ENCODE peak calls at places on chromosomes 3 and 15, in five cellular contexts. W is heart right ventricle, M is glutamatergic neuron, A is IMR-90, T is breast epithelium. Q is an unnamed sample.

GRCh38 chr3:104460477-104461406 is 906.0 kb upstream of the ALCAM start:
- DNase-seq in T (no peak), W (no peak), A (peak), M (no peak), Q (no peak)

GRCh38 chr3:44509985-44510360 is 32.5 kb upstream of the ZNF445 start:
- DNase-seq in W (no peak), A (peak), M (no peak), T (no peak), Q (no peak)

GRCh38 chr3:54870423-54870822 is 57.4 kb downstream of the LRTM1 start:
- DNase-seq in T (no peak), M (no peak), W (peak), A (peak), Q (no peak)

GRCh38 chr15:68385671-68386586 is 46.0 kb downstream of the ITGA11 start:
- DNase-seq in T (no peak), A (no peak), M (no peak), W (no peak), Q (no peak)

GRCh38 chr3:169999433-169999832 is 32.8 kb downstream of the SEC62 start:
- DNase-seq in M (no peak), A (no peak), T (no peak), W (no peak), Q (no peak)

GRCh38 chr3:51391566-51392300 is 648 bp downstream of the RBM15B start:
- DNase-seq in A (peak), W (no peak), T (no peak), M (peak), Q (peak)

GRCh38 chr3:110352841-110353595 is 718.6 kb upstream of the NECTIN3 start:
- DNase-seq in M (no peak), A (peak), W (no peak), T (no peak), Q (no peak)

GRCh38 chr3:40951636-40952035 is 247.7 kb upstream of the CTNNB1 start:
- DNase-seq in M (no peak), W (no peak), A (no peak), T (no peak), Q (no peak)

GRCh38 chr3:32004111-32004790 is 22.7 kb downstream of the ZNF860 start:
- DNase-seq in M (no peak), A (no peak), T (no peak), W (no peak), Q (no peak)

GRCh38 chr3:160885791-160886286 is 129.8 kb downstream of the PPM1L start:
- DNase-seq in T (no peak), A (peak), M (peak), W (peak), Q (peak)

GRCh38 chr15:65085207-65085753 is 8.7 kb downstream of the KBTBD13 start:
- DNase-seq in A (no peak), T (no peak), M (no peak), W (no peak), Q (no peak)

GRCh38 chr3:14252321-14253021 is 73.9 kb downstream of the LSM3 start:
- DNase-seq in W (no peak), A (peak), T (no peak), M (no peak), Q (no peak)

GRCh38 chr3:139935071-139935865 is at the start of gene CLSTN2:
- DNase-seq in A (no peak), T (peak), W (peak), M (peak), Q (peak)

GRCh38 chr3:58306662-58307286 is 454 bp downstream of the HTD2 start:
- DNase-seq in T (no peak), W (peak), M (peak), A (peak), Q (peak)
- TF ChIP-seq CTCF in T (no peak), W (no peak), M (no peak), A (peak), Q (no peak)

GRCh38 chr3:128945878-128946175 is 48.0 kb downstream of the CFAP92 start:
- DNase-seq in M (no peak), T (no peak), A (no peak), W (no peak), Q (no peak)

GRCh38 chr3:128945041-128945877 is 48.6 kb downstream of the CFAP92 start:
- DNase-seq in A (no peak), T (no peak), M (no peak), W (no peak), Q (no peak)

GRCh38 chr3:128946411-128946810 is 47.5 kb downstream of the CFAP92 start:
- DNase-seq in W (no peak), M (no peak), A (peak), T (no peak), Q (no peak)

GRCh38 chr3:128949158-128949557 is 44.7 kb downstream of the CFAP92 start:
- DNase-seq in A (no peak), W (no peak), T (no peak), M (no peak), Q (no peak)

DNA sequence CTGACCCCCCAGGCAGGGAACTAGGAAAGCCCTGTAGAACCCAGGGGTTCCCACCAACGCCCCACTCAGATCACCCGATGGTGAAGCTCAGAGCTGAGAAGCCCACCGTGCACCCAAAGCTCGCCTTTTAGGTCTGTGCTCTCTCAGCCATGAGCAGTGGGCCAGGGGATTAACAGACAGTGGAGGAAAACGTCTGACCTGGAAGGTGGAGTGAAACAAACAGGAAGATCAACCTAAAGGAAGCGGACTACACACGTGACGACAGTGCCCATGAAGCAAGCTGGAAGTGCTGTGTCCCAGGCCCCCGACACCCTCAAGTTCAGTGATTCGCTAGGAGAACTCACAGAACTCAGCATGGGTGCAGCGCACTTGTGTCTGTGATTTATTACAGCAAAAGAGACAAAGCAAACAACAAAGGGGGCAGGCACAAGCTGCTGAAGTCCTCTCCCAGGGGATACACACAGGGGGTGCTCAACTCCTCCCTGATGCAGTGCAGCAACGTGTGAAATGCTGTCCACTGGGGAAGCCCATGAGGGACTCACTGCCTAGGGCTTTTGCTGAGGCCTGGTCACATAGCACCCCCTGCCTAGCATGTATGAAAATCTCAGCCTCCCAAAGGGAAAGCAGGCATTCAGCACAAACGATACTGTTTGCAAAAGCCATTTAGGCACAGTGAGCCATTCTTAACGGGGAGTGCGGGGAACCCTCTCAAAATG is 43.5 kb downstream of the CFAP92 start:
- DNase-seq in M (peak), A (peak), T (no peak), W (no peak), Q (peak)
- TF ChIP-seq CTCF in M (no peak), A (peak), T (no peak), W (no peak), Q (no peak)

GRCh38 chr3:38480930-38481329 is 15.2 kb upstream of the EXOG start:
- DNase-seq in T (no peak), M (no peak), W (no peak), A (no peak), Q (no peak)

GRCh38 chr3:38477839-38478450 is 18.2 kb upstream of the EXOG start:
- DNase-seq in A (no peak), W (no peak), M (no peak), T (no peak), Q (no peak)

GRCh38 chr3:38479431-38480092 is 16.6 kb upstream of the EXOG start:
- DNase-seq in M (peak), W (peak), T (no peak), A (peak), Q (peak)

GRCh38 chr3:38478901-38479300 is 17.2 kb upstream of the EXOG start:
- DNase-seq in A (no peak), W (no peak), T (no peak), M (no peak), Q (no peak)

DNA sequence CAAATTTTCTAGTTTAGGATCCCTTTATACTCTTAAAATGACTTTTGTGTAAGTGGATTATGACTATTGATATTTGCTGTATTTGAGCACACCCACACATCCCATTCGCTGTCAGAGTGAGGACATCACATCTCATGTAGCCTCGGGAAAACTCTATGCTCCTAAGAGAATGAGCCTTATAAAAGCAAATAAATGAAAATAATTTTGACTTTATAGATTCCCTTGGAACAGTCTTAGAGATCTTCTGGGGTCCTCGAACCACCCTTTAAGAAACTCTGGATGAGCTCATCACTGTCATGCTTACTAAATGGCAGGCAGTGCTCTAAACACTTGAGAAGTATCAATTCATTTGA is 16.1 kb upstream of the EXOG start:
- DNase-seq in W (no peak), T (no peak), M (no peak), A (no peak), Q (no peak)
- TF ChIP-seq CTCF in W (no peak), T (no peak), M (peak), A (no peak), Q (no peak)

DNA sequence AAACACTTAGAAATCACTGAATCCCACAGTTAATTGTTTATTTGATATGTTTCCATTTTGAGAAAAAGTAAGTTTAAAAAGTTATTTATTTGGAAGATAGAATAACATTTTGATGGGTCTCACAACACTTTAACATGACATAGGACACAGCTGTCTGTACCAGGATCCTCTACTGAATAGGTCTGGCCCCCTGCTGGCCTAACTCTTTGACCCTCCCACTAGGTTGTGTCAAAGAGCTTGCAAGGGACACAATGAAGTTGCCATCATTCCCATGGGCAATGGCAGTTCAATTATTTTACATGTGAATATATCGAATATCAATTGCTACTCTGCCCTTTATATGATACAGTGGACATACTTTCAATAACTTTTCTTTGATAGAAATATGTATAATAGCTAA is 138.9 kb downstream of the EPHA3 start:
- DNase-seq in T (no peak), A (no peak), W (no peak), M (peak), Q (no peak)
- TF ChIP-seq CTCF in T (no peak), A (no peak), W (no peak), M (peak), Q (peak)

GRCh38 chr3:164390046-164390445 is 688.2 kb downstream of the SI start:
- DNase-seq in A (no peak), W (no peak), M (no peak), T (no peak), Q (no peak)
- TF ChIP-seq CTCF in A (no peak), W (no peak), M (peak), T (no peak), Q (peak)

DNA sequence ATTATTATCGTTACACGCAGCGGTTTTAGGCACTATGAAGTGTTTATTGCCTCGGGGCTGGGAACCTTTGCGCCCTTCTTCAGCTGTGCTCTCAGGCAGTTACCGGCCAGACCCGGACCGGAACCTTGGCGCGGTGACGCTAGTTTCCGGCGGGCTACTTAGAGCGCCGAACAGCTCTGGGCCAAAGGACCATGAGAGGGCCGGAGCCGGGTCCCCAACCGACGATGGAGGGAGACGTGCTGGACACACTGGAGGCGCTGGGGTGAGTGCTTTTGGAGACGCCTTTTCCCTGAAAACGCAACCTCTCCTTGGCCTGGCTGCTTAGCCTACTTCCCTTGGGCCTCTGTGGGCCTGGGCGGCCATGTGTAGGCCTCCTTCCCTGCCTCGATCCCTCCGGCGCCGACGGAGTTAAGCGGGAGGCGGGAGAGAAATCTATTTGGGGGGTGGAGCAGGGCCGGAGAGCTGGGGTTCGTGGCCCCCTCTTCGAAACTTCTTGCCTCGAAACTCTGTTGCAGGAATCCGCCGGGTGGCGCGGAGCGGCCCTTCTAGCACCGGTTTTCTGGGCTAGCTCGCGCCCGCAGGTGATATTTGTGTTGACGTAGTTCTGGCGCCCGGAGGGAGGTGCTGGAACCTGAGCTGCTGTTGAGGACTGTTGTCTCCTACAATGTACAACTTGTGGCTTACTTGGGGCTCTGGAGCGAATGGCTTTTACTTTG is at the start of gene FAM98B:
- DNase-seq in M (peak), W (peak), T (peak), A (peak), Q (peak)
- TF ChIP-seq CTCF in M (no peak), W (no peak), T (no peak), A (peak), Q (no peak)

Q was measured in nephron progenitor cell.